ENCODE peak calls at places on chromosomes 2 and 18, in six cellular contexts. S is fibroblast of lung, T is psoas muscle, F is adipocyte, O is right atrium auricular region, X is iPS DF 6.9. H is an unnamed sample.

GRCh38 chr2:109031481-109032228 is 42.6 kb upstream of the EDAR start:
- DNase-seq in F (peak; percentile 47), X (no peak), T (peak; percentile 40), O (no peak), S (peak; percentile 45), H (peak; percentile 12)

GRCh38 chr18:63730788-63731187 is 28.0 kb downstream of the SERPINB11 start:
- DNase-seq in O (no peak), X (no peak), T (no peak), S (peak; percentile 5), F (no peak), H (no peak)

GRCh38 chr2:96427917-96428316 is 77.2 kb downstream of the NEURL3 start:
- DNase-seq in T (no peak), F (peak; percentile 31), X (no peak), O (no peak), S (peak; percentile 73), H (peak; percentile 78)

GRCh38 chr18:66729459-66730239 is 125.8 kb upstream of the CDH19 start:
- DNase-seq in F (no peak), S (no peak), O (no peak), X (no peak), T (no peak), H (no peak)

GRCh38 chr18:29164020-29164706 is 987.2 kb upstream of the CDH2 start:
- DNase-seq in T (no peak), O (no peak), F (peak; percentile 96), X (no peak), S (peak; percentile 97), H (peak; percentile 36)

GRCh38 chr18:45168883-45169585 is 446.2 kb upstream of the SLC14A2 start:
- DNase-seq in S (peak; percentile 82), X (no peak), T (no peak), F (peak; percentile 69), O (no peak), H (peak; percentile 75)

GRCh38 chr2:131004446-131005209 is 88.6 kb downstream of the FAM168B start:
- DNase-seq in X (no peak), T (no peak), O (no peak), F (no peak), S (no peak), H (no peak)

GRCh38 chr2:176473177-176473576 is 203.9 kb downstream of the MTX2 start:
- DNase-seq in X (no peak), F (no peak), S (peak; percentile 26), T (peak; percentile 26), O (no peak), H (peak; percentile 61)

GRCh38 chr2:9525266-9525665 is 30.4 kb downstream of the ADAM17 start:
- DNase-seq in O (no peak), F (no peak), X (no peak), T (no peak), S (no peak), H (no peak)

GRCh38 chr2:15643791-15644588 is 52.3 kb downstream of the DDX1 start:
- DNase-seq in F (no peak), X (no peak), S (no peak), T (no peak), O (no peak), H (no peak)

GRCh38 chr18:3329471-3329870 is 67.5 kb downstream of the MYL12B start:
- DNase-seq in O (no peak), F (no peak), X (no peak), S (no peak), T (no peak), H (no peak)

GRCh38 chr18:24127735-24128134 is 11.1 kb upstream of the CABYR start:
- DNase-seq in S (no peak), X (no peak), T (no peak), O (no peak), F (no peak), H (no peak)

GRCh38 chr2:28391564-28392296 is 928 bp upstream of the FOSL2 start:
- DNase-seq in F (peak; percentile 94), T (peak; percentile 95), O (peak; percentile 97), S (peak; percentile 84), X (no peak), H (peak; percentile 94)

GRCh38 chr18:76496200-76496890 is 1.3 kb upstream of the ZNF516 start:
- DNase-seq in O (peak; percentile 80), X (no peak), T (peak; percentile 78), S (peak; percentile 80), F (peak; percentile 81), H (no peak)

GRCh38 chr2:240929364-240930095 is 23.4 kb downstream of the CROCC2 start:
- DNase-seq in S (no peak), O (no peak), T (no peak), X (no peak), F (no peak), H (no peak)

GRCh38 chr2:87996570-87996969 is 19.8 kb downstream of the RNU2-63P start:
- DNase-seq in S (no peak), O (no peak), X (no peak), T (no peak), F (no peak), H (no peak)

GRCh38 chr2:160731415-160731814 is 237.8 kb upstream of the RBMS1 start:
- DNase-seq in X (no peak), S (no peak), F (no peak), T (no peak), O (no peak), H (no peak)

GRCh38 chr2:176206677-176207076 is 18.2 kb downstream of the HOXD1 start:
- DNase-seq in T (no peak), F (no peak), O (no peak), X (no peak), S (no peak), H (no peak)

GRCh38 chr2:187922841-187923240 is 368.6 kb upstream of the TFPI start:
- DNase-seq in O (no peak), F (peak; percentile 11), S (no peak), T (no peak), X (no peak), H (no peak)

GRCh38 chr2:232388324-232388891 is 9.9 kb downstream of the ALPP start:
- DNase-seq in F (no peak), T (no peak), O (no peak), X (no peak), S (no peak), H (no peak)

GRCh38 chr2:3034396-3034795 is 343.2 kb downstream of the EIPR1 start:
- DNase-seq in T (no peak), X (no peak), F (no peak), S (no peak), O (no peak), H (no peak)

GRCh38 chr2:149329068-149329467 is 1.3 kb upstream of the LYPD6 start:
- DNase-seq in O (no peak), T (no peak), S (no peak), X (no peak), F (peak; percentile 28), H (no peak)

GRCh38 chr2:131016826-131017596 is 76.2 kb downstream of the FAM168B start:
- DNase-seq in F (peak; percentile 58), S (peak; percentile 83), T (no peak), O (no peak), X (no peak), H (peak; percentile 11)

GRCh38 chr2:62461017-62461553 is 44.9 kb downstream of the TMEM17 start:
- DNase-seq in S (no peak), X (no peak), F (no peak), O (no peak), T (no peak), H (no peak)

GRCh38 chr2:3827673-3828575 is 124.5 kb downstream of the DCDC2C start:
- DNase-seq in T (no peak), F (peak; percentile 16), O (no peak), X (no peak), S (no peak), H (no peak)

GRCh38 chr18:76371301-76371700 is 123.7 kb downstream of the ZNF516 start:
- DNase-seq in F (no peak), T (no peak), X (no peak), O (no peak), S (no peak), H (no peak)

GRCh38 chr18:68705119-68705518 is 9.8 kb downstream of the TMX3 start:
- DNase-seq in S (no peak), X (no peak), F (no peak), O (no peak), T (no peak), H (no peak)

GRCh38 chr2:160914217-160914616 is 246.0 kb upstream of the TANK start:
- DNase-seq in S (no peak), O (no peak), F (no peak), T (no peak), X (no peak), H (no peak)

GRCh38 chr18:48296581-48296980 is 112.6 kb downstream of the ZBTB7C start:
- DNase-seq in O (peak; percentile 36), X (no peak), S (no peak), F (no peak), T (no peak), H (no peak)

GRCh38 chr2:117942551-117942950 is 71.3 kb downstream of the CCDC93 start:
- DNase-seq in O (no peak), X (no peak), S (no peak), T (no peak), F (no peak), H (no peak)
- H3K36me3 ChIP-seq in O (peaks cover 73% of the 10 kb centered on the region), X (peaks cover 23% of the 10 kb centered on the region), S (peaks cover 14% of the 10 kb centered on the region), T (peaks cover 13% of the 10 kb centered on the region), F (peaks cover 77% of the 10 kb centered on the region), H (peaks cover 66% of the 10 kb centered on the region)

GRCh38 chr18:28045880-28046279 is 131.1 kb downstream of the CDH2 start:
- DNase-seq in X (no peak), S (peak; percentile 75), F (peak; percentile 26), O (no peak), T (no peak), H (no peak)

GRCh38 chr18:28045176-28045810 is 131.6 kb downstream of the CDH2 start:
- DNase-seq in O (no peak), S (peak; percentile 88), T (no peak), X (no peak), F (peak; percentile 65), H (no peak)

GRCh38 chr18:28044036-28044435 is 132.9 kb downstream of the CDH2 start:
- DNase-seq in X (no peak), S (no peak), T (no peak), O (no peak), F (no peak), H (no peak)

GRCh38 chr18:28050561-28050960 is 126.4 kb downstream of the CDH2 start:
- DNase-seq in S (no peak), X (no peak), T (no peak), F (peak; percentile 30), O (no peak), H (no peak)

GRCh38 chr18:28048612-28049011 is 128.3 kb downstream of the CDH2 start:
- DNase-seq in S (no peak), F (peak; percentile 49), T (no peak), X (no peak), O (no peak), H (no peak)
- H3K4me3 ChIP-seq in S (no peak overlapping the region), F (no peak overlapping the region), T (no peak overlapping the region), X (no peak overlapping the region), O (no peak overlapping the region), H (no peak overlapping the region)

GRCh38 chr2:216146573-216146972 is 37.4 kb downstream of the XRCC5 start:
- DNase-seq in S (no peak), X (no peak), F (no peak), T (no peak), O (no peak), H (no peak)
- H3K36me3 ChIP-seq in S (peaks cover 9% of the 10 kb centered on the region), X (peaks cover 19% of the 10 kb centered on the region), F (peaks cover 96% of the 10 kb centered on the region), T (peaks cover 12% of the 10 kb centered on the region), O (peaks cover 75% of the 10 kb centered on the region), H (peaks cover 99% of the 10 kb centered on the region)

DNA sequence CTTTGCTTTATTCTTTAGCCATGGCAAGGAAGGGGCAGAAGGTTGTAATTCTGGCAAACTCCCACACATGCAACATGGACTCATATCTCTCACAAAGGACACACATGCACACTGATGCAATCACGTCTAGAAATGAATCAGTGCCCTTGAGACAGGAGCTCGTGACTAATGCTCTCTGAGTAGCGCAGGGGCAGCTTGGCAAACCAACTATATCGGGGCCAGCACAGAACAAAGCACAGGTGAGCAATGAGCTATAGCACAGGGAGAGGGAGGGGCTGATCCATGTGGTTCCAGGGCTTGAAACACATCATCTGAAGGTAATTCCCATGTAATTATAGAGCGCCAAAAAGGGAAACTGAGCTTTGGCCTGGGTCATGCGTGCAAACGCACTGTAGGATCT is 165.2 kb upstream of the KLF7 start:
- DNase-seq in T (peak; percentile 33), F (peak; percentile 96), O (peak; percentile 69), S (peak; percentile 97), X (no peak), H (peak; percentile 82)
- H3K4me3 ChIP-seq in T (no peak overlapping the region), F (peak overlapping the region; percentile 31), O (no peak overlapping the region), S (no peak overlapping the region), X (no peak overlapping the region), H (no peak overlapping the region)